ENCODE peak calls at places on chromosome X, in ten cellular contexts. A is endothelial cell; E is heart right ventricle; W is H9; F is heart left ventricle; T is RWPE1; X is GM20000; Y is GM12865; J is omental fat pad; G is CD4-positive, alpha-beta T cell. K is an unnamed sample.
A peak's percentile ranks its signal among the peaks of the same experiment; 100 is the strongest.

GRCh38 chrX:114181195-114181594 is 402.7 kb upstream of the HTR2C start:
- DNase-seq in T (no peak), E (no peak), F (no peak), W (no peak), A (no peak), Y (no peak), G (no peak), X (no peak), J (no peak), K (no peak)

GRCh38 chrX:50903387-50904027 is 7.0 kb upstream of the BMP15 start:
- DNase-seq in A (peak; percentile 33), X (peak; percentile 6), G (no peak), F (peak; percentile 21), E (peak; percentile 25), J (no peak), Y (peak; percentile 11), T (peak; percentile 51), W (no peak), K (peak; percentile 37)

GRCh38 chrX:71106427-71106826 is at the start of gene CXorf65:
- DNase-seq in T (no peak), Y (no peak), E (no peak), W (no peak), F (no peak), X (no peak), A (no peak), G (no peak), J (no peak), K (no peak)

GRCh38 chrX:70455366-70456202 is 10.9 kb downstream of the DLG3 start:
- DNase-seq in E (no peak), X (no peak), A (no peak), G (no peak), J (no peak), W (no peak), Y (no peak), F (no peak), T (no peak), K (no peak)

GRCh38 chrX:15073313-15073712 is 196.6 kb downstream of the ASB9 start:
- DNase-seq in J (no peak), W (no peak), A (no peak), G (no peak), X (no peak), Y (no peak), T (no peak), F (no peak), E (no peak), K (no peak)

GRCh38 chrX:115639481-115639880 is 78.5 kb downstream of the PLS3 start:
- DNase-seq in G (no peak), A (no peak), E (no peak), X (no peak), W (no peak), F (no peak), J (no peak), T (no peak), Y (no peak), K (no peak)

GRCh38 chrX:30309139-30309571 is at the start of gene NR0B1:
- DNase-seq in Y (no peak), T (no peak), A (peak; percentile 3), W (peak; percentile 34), F (no peak), E (no peak), X (no peak), J (no peak), G (no peak), K (no peak)

GRCh38 chrX:13120017-13120416 is 75.6 kb upstream of the FAM9C start:
- DNase-seq in X (no peak), A (no peak), J (no peak), G (no peak), F (peak; percentile 30), W (no peak), E (peak; percentile 25), T (no peak), Y (no peak), K (no peak)

GRCh38 chrX:110026099-110026844 is 23.4 kb downstream of the TMEM164 start:
- DNase-seq in F (no peak), E (no peak), X (no peak), A (no peak), Y (no peak), G (no peak), W (no peak), J (no peak), T (peak; percentile 53), K (no peak)

GRCh38 chrX:94400488-94400887 is 726.5 kb downstream of the FAM133A start:
- DNase-seq in Y (peak; percentile 63), T (peak; percentile 71), E (no peak), G (no peak), W (peak; percentile 71), X (peak; percentile 0), F (no peak), J (no peak), A (no peak), K (no peak)

GRCh38 chrX:54045563-54046228 is 1.4 kb upstream of the PHF8 start:
- DNase-seq in T (no peak), F (no peak), E (no peak), G (no peak), X (no peak), A (no peak), W (no peak), J (no peak), Y (peak; percentile 4), K (no peak)

GRCh38 chrX:133847595-133847994 is 137.8 kb downstream of the GPC3 start:
- DNase-seq in E (no peak), W (no peak), J (no peak), T (no peak), G (no peak), A (no peak), X (no peak), F (no peak), Y (no peak), K (no peak)

GRCh38 chrX:1321689-1322088 is 14.9 kb upstream of the IL3RA start:
- DNase-seq in A (no peak), X (no peak), J (no peak), W (no peak), F (no peak), T (no peak), Y (no peak), E (no peak), G (no peak), K (no peak)

GRCh38 chrX:50147972-50148371 is 52.8 kb downstream of the AKAP4 start:
- DNase-seq in X (no peak), W (no peak), G (no peak), A (no peak), Y (no peak), E (no peak), T (no peak), F (no peak), J (no peak), K (no peak)

GRCh38 chrX:120308558-120308957 is 2.7 kb downstream of the TMEM255A start:
- DNase-seq in A (peak; percentile 20), E (no peak), X (no peak), G (no peak), F (no peak), T (no peak), W (peak; percentile 79), Y (no peak), J (no peak), K (no peak)

GRCh38 chrX:9354918-9355317 is 109.9 kb upstream of the TBL1X start:
- DNase-seq in G (no peak), Y (no peak), X (no peak), J (no peak), E (no peak), F (no peak), A (no peak), T (no peak), W (no peak), K (no peak)

GRCh38 chrX:72258174-72258573 is 18.9 kb downstream of the RPS4X start:
- DNase-seq in G (no peak), E (no peak), A (no peak), J (no peak), X (no peak), T (no peak), F (no peak), Y (no peak), W (no peak), K (no peak)

GRCh38 chrX:57528670-57529255 is 63.0 kb upstream of the ZXDB start:
- DNase-seq in E (no peak), F (no peak), J (no peak), A (peak; percentile 9), G (no peak), T (no peak), Y (peak; percentile 17), X (no peak), W (peak; percentile 38), K (no peak)
- TF ChIP-seq CTCF in E (no peak), F (peak; percentile 11), J (no peak), A (peak; percentile 24), G (no peak), T (peak; percentile 11), Y (peak; percentile 45), X (peak; percentile 7), W (peak; percentile 60), K (no peak)

DNA sequence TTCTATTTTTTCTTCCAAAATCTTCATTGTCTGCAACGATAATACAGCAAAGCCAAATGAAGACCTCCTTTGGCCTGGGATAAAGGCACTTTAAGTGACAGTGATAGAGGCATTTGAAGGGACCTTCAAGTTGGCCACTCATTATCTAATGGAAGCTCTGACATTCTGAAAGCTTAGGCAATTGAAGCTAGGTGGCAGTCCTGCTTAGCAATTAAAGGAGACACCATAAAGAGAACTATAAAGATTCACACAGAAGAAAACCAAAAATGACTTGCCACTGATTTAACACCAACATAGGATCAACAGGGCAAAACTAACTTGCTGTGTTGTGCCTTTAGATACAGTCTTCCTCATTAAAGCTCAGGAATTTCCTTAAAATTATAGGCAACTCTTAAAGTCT is 103.3 kb upstream of the TSPAN7 start:
- DNase-seq in X (no peak), A (no peak), T (no peak), W (no peak), G (no peak), Y (no peak), E (no peak), J (no peak), F (no peak), K (no peak)
- TF ChIP-seq CTCF in X (no peak), A (no peak), T (no peak), W (peak; percentile 18), G (no peak), Y (no peak), E (no peak), J (no peak), F (peak; percentile 20), K (no peak)

GRCh38 chrX:131405497-131405896 is 116.4 kb upstream of the IGSF1 start:
- DNase-seq in A (no peak), X (no peak), E (no peak), G (no peak), W (no peak), Y (peak; percentile 9), F (no peak), J (no peak), T (no peak), K (no peak)
- TF ChIP-seq CTCF in A (peak; percentile 22), X (no peak), E (no peak), G (no peak), W (peak; percentile 60), Y (peak; percentile 18), F (no peak), J (no peak), T (no peak), K (no peak)

DNA sequence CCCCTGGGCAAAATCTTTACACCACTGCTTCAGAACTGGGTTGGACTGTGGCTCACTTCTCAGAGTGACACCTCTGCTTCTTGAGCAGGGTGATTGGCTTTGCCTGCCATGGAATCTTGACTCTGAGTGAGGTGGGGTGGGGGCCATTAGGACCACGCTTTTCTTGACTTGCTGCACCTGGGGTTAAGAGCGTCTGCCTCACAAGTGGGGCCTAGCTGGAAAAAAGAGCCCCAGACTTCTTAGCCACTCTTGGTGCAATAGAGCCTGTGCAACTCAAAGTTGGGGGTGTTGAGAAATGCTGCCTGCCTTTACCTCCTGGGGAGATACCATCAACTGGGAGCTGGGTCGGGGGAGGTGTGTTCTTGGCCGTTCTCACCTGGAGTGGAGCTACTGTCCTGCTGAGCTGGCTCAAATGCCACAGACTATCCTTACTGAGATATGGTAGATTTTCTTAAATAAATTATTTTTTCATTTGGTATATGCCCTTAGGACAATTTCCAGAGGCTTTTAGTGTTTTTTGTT is 23.5 kb downstream of the USP9X start:
- DNase-seq in T (no peak), X (no peak), E (no peak), F (no peak), J (no peak), Y (no peak), A (no peak), W (peak; percentile 54), G (no peak), K (no peak)
- TF ChIP-seq CTCF in T (no peak), X (no peak), E (no peak), F (no peak), J (no peak), Y (no peak), A (no peak), W (no peak), G (no peak), K (no peak)